ENCODE peak calls at places on chromosomes 4 and X, in five cellular contexts. J, P, M, L and G are unnamed samples.

GRCh38 chr4:73976716-73977115 is 5.1 kb downstream of the PF4 start:
- DNase-seq in M (no peak), L (no peak), J (no peak), P (no peak), G (no peak)

GRCh38 chrX:134936542-134936941 is 54.2 kb upstream of the SMIM10 start:
- DNase-seq in M (no peak), J (no peak), L (no peak), P (peak), G (no peak)

GRCh38 chrX:107025538-107025937 is 25.5 kb upstream of the MORC4 start:
- DNase-seq in J (peak), M (no peak), L (no peak), P (peak), G (peak)

GRCh38 chrX:138765061-138765460 is 53.5 kb upstream of the FGF13 start:
- DNase-seq in P (peak), M (no peak), L (no peak), J (no peak), G (no peak)

GRCh38 chrX:154717824-154718223 is 33.1 kb downstream of the GAB3 start:
- DNase-seq in P (peak), L (no peak), J (no peak), M (no peak), G (no peak)

GRCh38 chr4:12110607-12111006 is 681.9 kb upstream of the HS3ST1 start:
- DNase-seq in J (no peak), P (no peak), M (no peak), L (no peak), G (no peak)

GRCh38 chr4:47913858-47914218 is 545 bp downstream of the NFXL1 start:
- DNase-seq in J (peak), L (peak), M (peak), P (no peak), G (peak)

GRCh38 chrX:147741776-147742175 is 169.9 kb upstream of the FMR1 start:
- DNase-seq in P (no peak), L (no peak), J (no peak), M (no peak), G (no peak)

GRCh38 chrX:86002076-86002896 is 45.1 kb downstream of the CHM start:
- DNase-seq in M (no peak), P (peak), J (peak), L (peak), G (no peak)

GRCh38 chrX:21487832-21488231 is 113.6 kb downstream of the CNKSR2 start:
- DNase-seq in L (no peak), J (no peak), P (no peak), M (no peak), G (no peak)

GRCh38 chrX:150569155-150569477 is 695 bp downstream of the MTM1 start:
- DNase-seq in L (peak), M (no peak), J (no peak), P (peak), G (no peak)

GRCh38 chrX:96211953-96212352 is 472.7 kb upstream of the DIAPH2 start:
- DNase-seq in J (no peak), M (no peak), P (no peak), L (no peak), G (no peak)

GRCh38 chrX:44908198-44908597 is 35.2 kb downstream of the KDM6A start:
- DNase-seq in P (peak), M (no peak), L (no peak), J (no peak), G (no peak)

GRCh38 chrX:134741801-134742200 is 83.5 kb upstream of the PLAC1 start:
- DNase-seq in P (no peak), M (no peak), J (no peak), L (no peak), G (no peak)

GRCh38 chr4:117771647-117772337 is 262.5 kb upstream of the NDST3 start:
- DNase-seq in M (no peak), J (no peak), P (no peak), L (no peak), G (no peak)
- TF ChIP-seq CTCF in M (no peak), J (no peak), P (no peak), L (no peak), G (no peak)

GRCh38 chr4:37892641-37893040 is 1.8 kb downstream of the TBC1D1 start:
- DNase-seq in J (peak), L (peak), P (no peak), M (no peak), G (peak)
- TF ChIP-seq CTCF in J (no peak), L (no peak), P (no peak), M (no peak), G (no peak)

GRCh38 chr4:82076809-82077208 is 297.0 kb downstream of the HNRNPD start:
- DNase-seq in M (no peak), J (no peak), P (no peak), L (no peak), G (no peak)
- TF ChIP-seq CTCF in M (no peak), J (no peak), P (no peak), L (no peak), G (no peak)

GRCh38 chr4:3073158-3074077 is 920 bp downstream of the HTT-AS start:
- DNase-seq in J (no peak), L (no peak), M (no peak), P (no peak), G (no peak)
- TF ChIP-seq CTCF in J (no peak), L (no peak), M (no peak), P (no peak), G (peak)

DNA sequence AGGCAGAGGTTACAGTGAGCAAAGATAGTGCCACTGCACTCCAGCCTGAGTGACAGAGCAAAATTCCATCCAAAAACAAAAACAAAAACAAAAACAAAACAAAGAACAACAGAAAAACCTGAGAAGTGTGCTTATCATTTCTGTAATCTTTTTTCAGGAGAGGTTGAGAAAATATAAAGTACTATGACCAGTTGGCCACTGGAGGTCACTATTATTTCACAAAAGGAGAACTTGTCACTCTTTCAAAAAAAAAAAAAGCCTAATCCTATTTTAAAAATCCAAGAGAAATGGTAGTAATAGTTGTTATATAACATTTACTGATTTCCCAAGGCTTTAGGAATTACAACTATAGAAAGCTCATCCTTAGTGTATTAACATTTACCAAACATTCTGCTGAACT is 24.9 kb upstream of the RNF150 start:
- DNase-seq in M (no peak), J (peak), L (no peak), P (peak), G (peak)
- TF ChIP-seq CTCF in M (no peak), J (peak), L (no peak), P (peak), G (peak)

GRCh38 chr4:3193531-3194203 is 55.3 kb upstream of the MSANTD1 start:
- DNase-seq in P (peak), J (no peak), M (no peak), L (no peak), G (no peak)
- TF ChIP-seq CTCF in P (peak), J (no peak), M (no peak), L (no peak), G (no peak)

GRCh38 chr4:3074078-3074845 is at the start of the genes HTT and HTT-AS:
- DNase-seq in P (peak), J (peak), M (peak), L (peak), G (peak)
- TF ChIP-seq CTCF in P (no peak), J (no peak), M (no peak), L (no peak), G (no peak)

DNA sequence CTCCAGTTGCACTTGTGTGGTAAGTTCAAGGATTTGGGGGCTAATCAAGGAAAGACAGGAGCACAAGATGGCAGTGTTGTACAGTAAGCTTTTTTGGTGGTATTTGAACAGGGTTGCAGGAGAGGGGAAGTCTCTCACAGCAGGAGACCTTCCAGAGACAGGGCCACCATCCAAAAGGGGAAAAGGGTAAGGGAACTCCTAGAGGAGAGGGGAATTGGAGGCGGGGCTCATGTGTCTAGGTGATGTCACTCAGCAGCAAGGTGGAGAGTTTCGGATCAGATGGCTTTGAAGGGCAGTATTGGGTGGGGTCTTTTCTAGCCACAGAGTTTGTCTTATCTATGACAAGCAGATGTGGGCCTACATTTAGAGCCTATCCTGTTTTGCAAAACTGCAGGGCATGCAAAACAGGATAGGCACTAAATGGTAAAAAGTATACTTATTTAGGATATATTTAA is 13.4 kb upstream of the RNF175 start:
- DNase-seq in M (no peak), J (no peak), L (no peak), P (peak), G (no peak)
- TF ChIP-seq CTCF in M (no peak), J (no peak), L (no peak), P (peak), G (no peak)